ENCODE peak calls at places on chromosomes 13 and 19, in four cellular contexts. T is breast epithelium, P is glomerular endothelial cell, G is mucosa of descending colon. H is an unnamed sample.

GRCh38 chr19:51029718-51030117 is 3.3 kb upstream of the KLK11 start:
- DNase-seq in T (no peak), P (no peak), G (no peak), H (no peak)

GRCh38 chr13:48383384-48383783 is 29.5 kb downstream of the LPAR6 start:
- DNase-seq in T (no peak), P (no peak), G (no peak), H (no peak)

GRCh38 chr13:113158946-113159345 is 498 bp downstream of the PROZ start:
- DNase-seq in T (no peak), P (no peak), G (no peak), H (no peak)

GRCh38 chr19:15330801-15331418 is 1.4 kb downstream of the BRD4 start:
- DNase-seq in T (no peak), P (no peak), G (peak), H (no peak)

GRCh38 chr13:76383671-76384461 is 502.3 kb downstream of the KCTD12 start:
- DNase-seq in T (no peak), P (no peak), G (peak), H (no peak)

GRCh38 chr19:23203841-23204344 is 46.3 kb downstream of the ZNF724 start:
- DNase-seq in T (no peak), P (no peak), G (no peak), H (no peak)

GRCh38 chr19:49746206-49746958 is 16.7 kb downstream of the TSKS start:
- DNase-seq in T (no peak), P (no peak), G (no peak), H (no peak)

GRCh38 chr19:45250832-45251451 is at the start of gene MARK4:
- DNase-seq in T (no peak), P (no peak), G (peak), H (peak)

GRCh38 chr19:10686661-10687517 is 14.3 kb upstream of the QTRT1 start:
- DNase-seq in T (no peak), P (no peak), G (no peak), H (no peak)

GRCh38 chr13:65744761-65745160 is 1485.4 kb downstream of the PCDH9 start:
- DNase-seq in T (no peak), P (no peak), G (no peak), H (no peak)

GRCh38 chr19:39174558-39175544 is 21.9 kb upstream of the NCCRP1 start:
- DNase-seq in T (no peak), P (no peak), G (no peak), H (no peak)

GRCh38 chr19:53808710-53809125 is 15.4 kb downstream of the NLRP12 start:
- DNase-seq in T (no peak), P (peak), G (no peak), H (no peak)

H was measured in mesothelial cell of epicardium.